ENCODE peak calls at places on chromosomes 4 and X, in five cellular contexts. E is CD8-positive, alpha-beta T cell; M is astrocyte of the spinal cord; B is MCF 10A; R is WERI-Rb-1. W is an unnamed sample.

GRCh38 chr4:130336585-130337217 is 1240.7 kb downstream of the C4orf33 start:
- DNase-seq in E (no peak), M (peak; percentile 42), B (peak; percentile 58), R (no peak), W (no peak)

GRCh38 chr4:1245481-1246051 is 3.4 kb downstream of the CTBP1 start:
- DNase-seq in E (no peak), M (no peak), B (no peak), R (no peak), W (no peak)

GRCh38 chr4:26557164-26557563 is 26.7 kb upstream of the TBC1D19 start:
- DNase-seq in E (no peak), M (peak; percentile 97), B (peak; percentile 24), R (no peak), W (no peak)

GRCh38 chr4:8035371-8035780 is 95.7 kb upstream of the AFAP1 start:
- DNase-seq in E (no peak), M (peak; percentile 61), B (no peak), R (no peak), W (no peak)

GRCh38 chr4:140568507-140569306 is at the start of gene UCP1:
- DNase-seq in E (no peak), M (peak; percentile 2), B (peak; percentile 21), R (peak; percentile 33), W (no peak)

GRCh38 chr4:185222598-185222997 is 13.2 kb downstream of the SNX25 start:
- DNase-seq in E (no peak), M (peak; percentile 66), B (no peak), R (no peak), W (no peak)

GRCh38 chr4:68912807-68913206 is 38.8 kb downstream of the UGT2A3 start:
- DNase-seq in E (no peak), M (no peak), B (no peak), R (no peak), W (no peak)

GRCh38 chr4:110198472-110199419 is at the start of gene ELOVL6:
- DNase-seq in E (no peak), M (peak; percentile 78), B (peak; percentile 93), R (peak; percentile 88), W (peak; percentile 77)

GRCh38 chrX:101415180-101416130 is 7.4 kb downstream of the HNRNPH2 start:
- DNase-seq in E (no peak), M (peak; percentile 85), B (peak; percentile 77), R (peak; percentile 22), W (no peak)

GRCh38 chr4:26993541-26993940 is 132.9 kb downstream of the STIM2 start:
- DNase-seq in E (no peak), M (no peak), B (no peak), R (no peak), W (no peak)

GRCh38 chrX:151703487-151703886 is 8.2 kb downstream of the PRRG3 start:
- DNase-seq in E (no peak), M (no peak), B (peak; percentile 52), R (no peak), W (no peak)

GRCh38 chrX:68915778-68916177 is 87.0 kb downstream of the EFNB1 start:
- DNase-seq in E (no peak), M (no peak), B (no peak), R (no peak), W (no peak)

GRCh38 chr4:46933686-46934085 is 24.6 kb upstream of the COX7B2 start:
- DNase-seq in E (no peak), M (no peak), B (no peak), R (no peak), W (no peak)

GRCh38 chr4:57303012-57303751 is 193.0 kb upstream of the IGFBP7 start:
- DNase-seq in E (no peak), M (no peak), B (peak; percentile 40), R (peak; percentile 35), W (no peak)

GRCh38 chr4:148834804-148835598 is 392.8 kb upstream of the NR3C2 start:
- DNase-seq in E (no peak), M (peak; percentile 36), B (peak; percentile 29), R (no peak), W (no peak)

GRCh38 chr4:107937040-107937439 is 5.7 kb downstream of the CYP2U1 start:
- DNase-seq in E (no peak), M (no peak), B (no peak), R (no peak), W (no peak)

GRCh38 chr4:107935246-107935645 is 3.9 kb downstream of the CYP2U1 start:
- DNase-seq in E (no peak), M (no peak), B (no peak), R (no peak), W (no peak)

GRCh38 chr4:107931775-107932321 is 499 bp downstream of the CYP2U1 start:
- DNase-seq in E (no peak), M (no peak), B (no peak), R (no peak), W (no peak)

GRCh38 chr4:107930821-107931774 is at the start of gene CYP2U1:
- DNase-seq in E (peak; percentile 87), M (peak; percentile 76), B (peak; percentile 79), R (peak; percentile 96), W (peak; percentile 86)
- TF ChIP-seq CTCF in E (no peak), M (no peak), B (no peak), R (peak; percentile 10), W (peak; percentile 33)

GRCh38 chrX:119693032-119693995 is at the start of gene SEPTIN6:
- DNase-seq in E (peak; percentile 92), M (peak; percentile 75), B (peak; percentile 54), R (peak; percentile 66), W (peak; percentile 82)
- TF ChIP-seq CTCF in E (no peak), M (no peak), B (no peak), R (no peak), W (peak; percentile 46)

GRCh38 chr4:42278709-42279324 is 118.5 kb upstream of the SHISA3 start:
- DNase-seq in E (no peak), M (no peak), B (no peak), R (no peak), W (no peak)
- TF ChIP-seq CTCF in E (no peak), M (peak; percentile 5), B (no peak), R (peak; percentile 20), W (no peak)

DNA sequence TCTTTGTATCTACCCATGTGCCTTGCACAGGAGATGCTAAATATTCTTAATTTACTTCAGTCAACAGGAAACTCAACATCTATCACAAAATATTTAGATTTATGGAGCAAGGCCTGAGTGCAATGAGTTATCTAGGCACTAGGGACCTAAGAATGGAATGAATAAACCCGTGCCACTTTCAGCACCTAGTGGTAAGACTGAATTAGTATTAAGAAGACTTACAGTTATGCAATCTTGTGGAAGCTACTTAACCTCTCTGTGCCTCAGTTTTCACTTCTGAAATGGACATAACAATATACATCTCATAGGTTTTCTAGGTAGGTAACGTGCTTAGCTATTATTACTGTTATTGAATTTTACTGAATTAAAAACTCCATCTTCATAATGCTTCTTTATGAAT is 144.6 kb upstream of the MAP3K15 start:
- DNase-seq in E (no peak), M (no peak), B (peak; percentile 43), R (no peak), W (no peak)
- TF ChIP-seq CTCF in E (no peak), M (no peak), B (peak; percentile 9), R (no peak), W (peak; percentile 36)

GRCh38 chr4:42965326-42965725 is 72.8 kb downstream of the GRXCR1 start:
- DNase-seq in E (no peak), M (no peak), B (peak; percentile 50), R (peak; percentile 22), W (no peak)
- TF ChIP-seq CTCF in E (no peak), M (no peak), B (peak; percentile 33), R (peak; percentile 39), W (peak; percentile 40)

DNA sequence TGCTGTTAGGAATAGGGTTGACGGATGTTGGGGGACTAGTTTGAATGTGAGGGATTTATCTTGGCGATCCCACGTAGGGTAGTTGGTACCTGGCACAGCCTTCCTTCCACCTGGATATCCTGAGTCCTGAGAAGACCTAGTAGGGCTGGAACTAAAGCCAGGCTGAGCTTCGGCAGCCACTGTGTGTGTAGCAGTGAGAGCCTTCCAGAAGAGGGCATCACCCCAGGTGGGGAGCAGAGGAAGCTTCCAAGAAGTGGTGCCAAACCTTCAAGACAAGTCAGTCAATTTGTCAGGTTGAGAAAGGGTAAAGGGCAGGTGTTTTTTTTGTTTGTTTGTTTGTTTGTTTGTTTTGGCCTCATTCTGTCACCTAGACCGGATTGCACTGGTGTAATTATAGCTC is 1.2 kb upstream of the FGFBP2 start:
- DNase-seq in E (no peak), M (no peak), B (no peak), R (peak; percentile 59), W (no peak)
- TF ChIP-seq CTCF in E (no peak), M (no peak), B (no peak), R (peak; percentile 66), W (no peak)

DNA sequence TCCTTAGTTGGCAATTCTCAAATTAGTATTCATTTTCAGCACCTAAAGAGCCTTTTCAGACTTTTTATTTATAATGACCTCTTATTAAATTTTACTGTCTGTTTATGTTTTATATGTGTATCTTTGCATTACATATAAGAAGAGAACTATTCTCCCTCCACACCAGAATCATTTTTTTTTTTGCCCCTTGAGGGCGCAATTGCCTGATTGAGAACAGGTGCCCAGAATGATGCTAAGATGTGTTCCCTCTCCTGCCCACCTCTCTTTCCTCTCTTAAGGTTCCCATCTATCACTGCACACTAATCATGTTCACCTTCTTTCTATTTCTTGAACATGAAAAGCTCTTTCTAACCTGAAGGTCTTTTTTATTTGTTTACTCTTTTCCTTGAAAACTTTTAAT is 44.2 kb upstream of the ADAM29 start:
- DNase-seq in E (no peak), M (peak; percentile 20), B (peak; percentile 63), R (peak; percentile 41), W (no peak)
- TF ChIP-seq CTCF in E (no peak), M (peak; percentile 27), B (peak; percentile 37), R (peak; percentile 54), W (peak; percentile 47)

GRCh38 chr4:177546745-177547144 is 104.5 kb upstream of the AGA start:
- DNase-seq in E (no peak), M (no peak), B (no peak), R (no peak), W (no peak)
- TF ChIP-seq CTCF in E (no peak), M (peak; percentile 4), B (no peak), R (no peak), W (no peak)

DNA sequence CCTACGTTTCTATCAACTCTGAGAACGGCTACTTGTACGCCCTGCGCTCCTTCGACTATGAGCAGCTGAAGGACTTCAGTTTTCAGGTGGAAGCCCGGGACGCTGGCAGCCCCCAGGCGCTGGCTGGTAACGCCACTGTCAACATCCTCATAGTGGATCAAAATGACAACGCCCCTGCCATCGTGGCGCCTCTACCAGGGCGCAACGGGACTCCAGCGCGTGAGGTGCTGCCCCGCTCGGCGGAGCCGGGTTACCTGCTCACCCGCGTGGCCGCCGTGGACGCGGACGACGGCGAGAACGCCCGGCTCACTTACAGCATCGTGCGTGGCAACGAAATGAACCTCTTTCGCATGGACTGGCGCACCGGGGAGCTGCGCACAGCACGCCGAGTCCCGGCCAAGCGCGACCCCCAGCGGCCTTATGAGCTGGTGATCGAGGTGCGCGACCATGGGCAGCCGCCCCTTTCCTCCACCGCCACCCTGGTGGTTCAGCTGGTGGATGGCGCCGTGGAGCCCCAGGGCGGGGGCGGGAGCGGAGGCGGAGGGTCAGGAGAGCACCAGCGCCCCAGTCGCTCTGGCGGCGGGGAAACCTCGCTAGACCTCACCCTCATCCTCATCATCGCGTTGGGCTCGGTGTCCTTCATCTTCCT is 2.7 kb downstream of the PCDH10 start:
- DNase-seq in E (no peak), M (peak; percentile 46), B (no peak), R (peak; percentile 69), W (peak; percentile 71)
- TF ChIP-seq CTCF in E (no peak), M (peak; percentile 37), B (no peak), R (peak; percentile 85), W (peak; percentile 72)

W was measured in type B pancreatic cell.